ENCODE peak calls at places on chromosomes 6 and 20, in four cellular contexts. C is transverse colon, M is stomach, R is H1. K is an unnamed sample.

GRCh38 chr20:48538058-48538825 is 289.6 kb downstream of the PREX1 start:
- DNase-seq in C (no peak), M (peak; percentile 44), R (peak; percentile 39), K (no peak)

GRCh38 chr20:62304331-62305148 is 1.7 kb downstream of the ADRM1 start:
- DNase-seq in R (no peak), C (no peak), M (no peak), K (no peak)

GRCh38 chr20:63183422-63184146 is 32.3 kb downstream of the YTHDF1 start:
- DNase-seq in M (peak; percentile 59), C (peak; percentile 27), R (no peak), K (no peak)

GRCh38 chr6:136719280-136720044 is 72.8 kb downstream of the MAP3K5 start:
- DNase-seq in C (no peak), R (no peak), M (no peak), K (no peak)

GRCh38 chr20:18621004-18621403 is 33.1 kb downstream of the DTD1 start:
- DNase-seq in C (no peak), M (no peak), R (no peak), K (no peak)

GRCh38 chr6:99993533-99994251 is at the start of gene MCHR2:
- DNase-seq in R (no peak), M (no peak), C (no peak), K (no peak)

GRCh38 chr6:113690255-113690956 is 166.7 kb upstream of the MARCKS start:
- DNase-seq in R (no peak), M (no peak), C (no peak), K (no peak)

GRCh38 chr20:53794529-53795115 is 201.0 kb upstream of the ZNF217 start:
- DNase-seq in M (no peak), R (no peak), C (no peak), K (no peak)

GRCh38 chr6:39166189-39166917 is 51.4 kb upstream of the SAYSD1 start:
- DNase-seq in C (peak; percentile 84), R (peak; percentile 79), M (peak; percentile 81), K (peak; percentile 72)

GRCh38 chr6:33249732-33250625 is 21.7 kb downstream of the VPS52 start:
- DNase-seq in C (no peak), R (no peak), M (no peak), K (no peak)

GRCh38 chr20:40682104-40683045 is 6.7 kb downstream of the MAFB start:
- DNase-seq in C (no peak), R (no peak), M (no peak), K (peak; percentile 71)

GRCh38 chr20:34891166-34892062 is 15.0 kb downstream of the ACSS2 start:
- DNase-seq in C (no peak), R (no peak), M (no peak), K (no peak)

GRCh38 chr20:12968472-12968871 is 40.3 kb upstream of the SPTLC3 start:
- DNase-seq in C (no peak), R (no peak), M (no peak), K (no peak)

GRCh38 chr6:143301204-143301603 is 149.3 kb downstream of the ADAT2 start:
- DNase-seq in M (no peak), R (no peak), C (no peak), K (no peak)

GRCh38 chr20:63280929-63281545 is 8.4 kb downstream of the ARFGAP1 start:
- DNase-seq in M (no peak), R (no peak), C (no peak), K (no peak)

GRCh38 chr20:1469925-1470571 is 3.4 kb upstream of the NSFL1C start:
- DNase-seq in M (peak; percentile 88), R (peak; percentile 69), C (peak; percentile 87), K (peak; percentile 85)

GRCh38 chr6:9250852-9251251 is 815.5 kb upstream of the SLC35B3 start:
- DNase-seq in M (peak; percentile 57), R (peak; percentile 34), C (peak; percentile 12), K (no peak)

GRCh38 chr6:163460307-163460782 is 45.8 kb downstream of the QKI start:
- DNase-seq in M (no peak), C (no peak), R (no peak), K (no peak)

GRCh38 chr20:33837096-33837830 is 26.1 kb downstream of the CHMP4B start:
- DNase-seq in R (no peak), M (no peak), C (no peak), K (no peak)

GRCh38 chr20:33839591-33839990 is 28.4 kb downstream of the CHMP4B start:
- DNase-seq in R (no peak), C (peak; percentile 58), M (peak; percentile 83), K (no peak)

GRCh38 chr20:33840759-33841438 is 29.8 kb downstream of the CHMP4B start:
- DNase-seq in C (no peak), M (no peak), R (no peak), K (no peak)

GRCh38 chr20:33835773-33836172 is 24.6 kb downstream of the CHMP4B start:
- DNase-seq in C (peak; percentile 53), M (no peak), R (no peak), K (no peak)

DNA sequence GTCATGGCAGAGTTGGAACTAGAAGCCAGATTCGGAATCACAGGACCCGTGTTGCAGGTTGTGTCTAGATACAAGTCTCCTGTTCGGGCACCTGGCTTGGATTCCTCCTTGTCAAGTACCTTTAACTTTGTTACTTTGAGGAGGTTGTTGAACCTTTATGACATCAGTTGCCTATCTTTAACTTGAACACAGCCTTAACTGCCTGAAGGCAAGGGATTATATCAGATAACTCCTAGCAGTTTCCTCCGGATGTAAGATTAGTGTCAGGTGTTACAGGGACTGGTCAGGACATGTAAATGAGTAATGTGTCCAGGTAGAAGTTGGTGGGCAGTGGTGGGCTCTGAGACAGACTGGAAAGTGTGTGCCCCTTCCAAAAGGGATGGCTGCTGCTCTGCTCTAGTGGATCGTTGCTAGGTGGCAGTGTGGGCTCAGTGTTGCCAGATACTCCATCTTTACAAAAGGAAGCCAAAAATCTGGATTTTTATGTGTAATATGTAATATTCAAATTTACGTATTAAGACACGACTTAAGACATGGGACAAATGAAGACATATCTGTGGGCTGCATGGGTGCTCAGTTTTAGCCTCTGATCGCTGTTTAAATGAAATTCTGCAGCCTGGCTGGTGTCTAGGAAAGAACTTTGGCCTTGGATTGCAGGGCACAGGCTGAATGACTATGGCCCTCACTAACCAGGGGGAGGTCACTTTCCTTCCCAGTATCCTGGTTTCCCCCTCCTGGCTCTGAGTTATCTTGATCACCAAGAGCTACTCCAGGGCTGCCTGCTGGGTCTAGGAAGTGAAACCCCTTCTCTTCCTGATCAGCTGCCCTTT is 27.1 kb downstream of the CHMP4B start:
- DNase-seq in M (no peak), C (peak; percentile 39), R (no peak), K (no peak)
- TF ChIP-seq CTCF in M (no peak), C (no peak), R (peak; percentile 19), K (no peak)

DNA sequence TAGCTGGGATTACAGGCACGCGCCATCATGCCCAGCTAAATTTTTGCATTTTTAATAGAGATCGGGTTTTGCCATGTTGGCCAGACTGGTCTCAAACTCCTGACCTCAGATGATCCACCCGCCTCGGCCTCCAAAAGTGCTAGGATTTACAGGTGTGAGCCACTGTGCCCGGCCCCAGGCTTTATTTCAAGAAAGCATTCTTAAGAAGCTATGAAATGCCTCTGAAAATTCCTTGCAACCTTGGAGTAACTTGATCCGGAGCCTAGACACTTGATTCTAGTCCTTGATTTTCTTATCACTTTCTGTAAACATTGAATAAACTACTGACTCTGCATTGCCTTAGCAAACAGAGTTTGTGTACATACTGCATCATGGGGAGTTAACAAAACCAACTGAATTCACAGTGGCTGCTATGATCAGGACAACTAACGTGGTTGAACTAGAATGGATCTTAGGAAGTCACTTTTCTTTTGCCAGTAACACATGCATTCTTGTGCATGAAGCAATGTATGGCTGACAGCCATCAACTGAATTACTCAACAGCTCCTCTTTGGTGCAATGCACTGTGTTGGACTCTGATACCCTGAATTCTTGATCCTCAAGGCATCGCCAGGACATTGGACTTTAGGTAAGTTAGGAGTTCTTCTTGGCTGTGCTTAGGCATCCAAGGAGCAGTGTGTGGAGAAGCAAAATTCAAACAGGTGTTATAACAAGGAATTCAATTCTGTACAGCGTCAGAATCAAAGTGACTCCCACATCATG is 102.8 kb upstream of the TMEM170B start:
- DNase-seq in C (peak; percentile 54), M (peak; percentile 42), R (no peak), K (no peak)
- TF ChIP-seq POLR2AphosphoS5 in C (no peak), M (peak; percentile 78), R (no peak), K (peak; percentile 75)

GRCh38 chr6:109458774-109459531 is 3.4 kb upstream of the MICAL1 start:
- DNase-seq in C (no peak), R (no peak), M (no peak), K (no peak)
- TF ChIP-seq EP300 in C (no peak), R (no peak), M (no peak), K (no peak)

GRCh38 chr6:45666844-45667243 is 289.1 kb upstream of the SUPT3H start:
- DNase-seq in C (no peak), M (no peak), R (no peak), K (no peak)
- TF ChIP-seq CTCF in C (no peak), M (no peak), R (no peak), K (no peak)

GRCh38 chr20:49766979-49767419 is 45.6 kb upstream of the SLC9A8 start:
- DNase-seq in M (no peak), R (no peak), C (no peak), K (no peak)

GRCh38 chr20:49769125-49769581 is 43.5 kb upstream of the SLC9A8 start:
- DNase-seq in R (no peak), C (no peak), M (no peak), K (no peak)

GRCh38 chr20:49765846-49766541 is 46.6 kb upstream of the SLC9A8 start:
- DNase-seq in R (no peak), C (no peak), M (no peak), K (no peak)

GRCh38 chr20:49770634-49771033 is 42.0 kb upstream of the SLC9A8 start:
- DNase-seq in R (no peak), C (no peak), M (no peak), K (no peak)

GRCh38 chr20:49768204-49769124 is 44.2 kb upstream of the SLC9A8 start:
- DNase-seq in R (peak; percentile 59), M (peak; percentile 73), C (peak; percentile 56), K (peak; percentile 79)
- TF ChIP-seq POLR2AphosphoS5 in R (no peak), M (peak; percentile 86), C (peak; percentile 42), K (peak; percentile 31)

GRCh38 chr6:144353871-144354314 is 68.8 kb downstream of the UTRN start:
- DNase-seq in R (no peak), M (no peak), C (no peak), K (no peak)
- TF ChIP-seq EP300 in R (no peak), M (no peak), C (no peak), K (no peak)

GRCh38 chr6:28330033-28330432 is 5.9 kb downstream of the ZSCAN31 start:
- DNase-seq in C (no peak), R (no peak), M (no peak), K (no peak)
- TF ChIP-seq CTCF in C (no peak), R (no peak), M (no peak), K (no peak)

GRCh38 chr20:23705895-23706294 is 17.1 kb upstream of the CST4 start:
- DNase-seq in M (no peak), R (no peak), C (no peak), K (no peak)
- TF ChIP-seq POLR2AphosphoS5 in M (no peak), R (no peak), C (no peak), K (no peak)

GRCh38 chr6:35342258-35343091 is at the start of gene PPARD:
- DNase-seq in M (peak; percentile 99), C (peak; percentile 99), R (peak; percentile 82), K (peak; percentile 99)
- TF ChIP-seq EP300 in M (no peak), C (no peak), R (no peak), K (no peak)

GRCh38 chr6:161748535-161749386 is 474.9 kb upstream of the AGPAT4 start:
- DNase-seq in C (peak; percentile 14), R (peak; percentile 72), M (peak; percentile 51), K (no peak)
- TF ChIP-seq CTCF in C (peak; percentile 10), R (peak; percentile 65), M (no peak), K (peak; percentile 10)

K was measured in suprapubic skin.